ENCODE peak calls at places on chromosomes 13 and 19, in four cellular contexts. One of them, this sample, is unnamed.

GRCh38 chr13:79353698-79354097 is 52.4 kb downstream of the RBM26 start:
- DNase-seq in endothelial cell of umbilical vein: peak
- DNase-seq in tibial nerve: no peak
- DNase-seq in heart left ventricle: no peak
- DNase-seq in this sample: no peak

GRCh38 chr19:7605490-7606222 is 10.0 kb downstream of the CAMSAP3 start:
- DNase-seq in heart left ventricle: no peak
- DNase-seq in endothelial cell of umbilical vein: peak
- DNase-seq in tibial nerve: no peak
- DNase-seq in this sample: no peak

GRCh38 chr19:32868206-32868950 is 1.2 kb downstream of the SLC7A9 start:
- DNase-seq in tibial nerve: no peak
- DNase-seq in heart left ventricle: no peak
- DNase-seq in endothelial cell of umbilical vein: no peak
- DNase-seq in this sample: no peak

GRCh38 chr19:8423821-8424223 is 10.7 kb downstream of the MARCHF2 start:
- DNase-seq in tibial nerve: peak
- DNase-seq in heart left ventricle: peak
- DNase-seq in endothelial cell of umbilical vein: peak
- DNase-seq in this sample: peak

GRCh38 chr19:50418186-50419021 is at the start of gene SPIB:
- DNase-seq in heart left ventricle: no peak
- DNase-seq in endothelial cell of umbilical vein: no peak
- DNase-seq in tibial nerve: no peak
- DNase-seq in this sample: no peak

GRCh38 chr13:75307370-75307984 is 174.5 kb downstream of the TBC1D4 start:
- DNase-seq in endothelial cell of umbilical vein: no peak
- DNase-seq in heart left ventricle: no peak
- DNase-seq in tibial nerve: no peak
- DNase-seq in this sample: no peak

GRCh38 chr13:45015300-45015699 is 26.0 kb downstream of the GPALPP1 start:
- DNase-seq in endothelial cell of umbilical vein: peak
- DNase-seq in heart left ventricle: no peak
- DNase-seq in tibial nerve: no peak
- DNase-seq in this sample: no peak

GRCh38 chr19:2693492-2693891 is 9.0 kb downstream of the GNG7 start:
- DNase-seq in tibial nerve: no peak
- DNase-seq in endothelial cell of umbilical vein: no peak
- DNase-seq in heart left ventricle: no peak
- DNase-seq in this sample: no peak

GRCh38 chr13:27851049-27851448 is 58.8 kb downstream of the GSX1 start:
- DNase-seq in heart left ventricle: no peak
- DNase-seq in tibial nerve: no peak
- DNase-seq in endothelial cell of umbilical vein: no peak
- DNase-seq in this sample: no peak

GRCh38 chr13:97165527-97166425 is 56.4 kb upstream of the MBNL2 start:
- DNase-seq in endothelial cell of umbilical vein: no peak
- DNase-seq in heart left ventricle: no peak
- DNase-seq in tibial nerve: no peak
- DNase-seq in this sample: no peak

GRCh38 chr13:47845981-47846380 is 155.1 kb downstream of the SUCLA2 start:
- DNase-seq in tibial nerve: no peak
- DNase-seq in endothelial cell of umbilical vein: no peak
- DNase-seq in heart left ventricle: no peak
- DNase-seq in this sample: no peak

GRCh38 chr19:31350033-31350692 is 927 bp upstream of the TSHZ3 start:
- DNase-seq in tibial nerve: no peak
- DNase-seq in endothelial cell of umbilical vein: no peak
- DNase-seq in heart left ventricle: peak
- DNase-seq in this sample: no peak

GRCh38 chr19:1255186-1256161 is 7.1 kb downstream of the MIDN start:
- DNase-seq in heart left ventricle: peak
- DNase-seq in endothelial cell of umbilical vein: no peak
- DNase-seq in tibial nerve: no peak
- DNase-seq in this sample: peak

GRCh38 chr19:46660601-46661019 is 372 bp downstream of the DACT3 start:
- DNase-seq in heart left ventricle: peak
- DNase-seq in tibial nerve: no peak
- DNase-seq in endothelial cell of umbilical vein: no peak
- DNase-seq in this sample: no peak

GRCh38 chr13:108272333-108272732 is 2.8 kb downstream of the TNFSF13B start:
- DNase-seq in endothelial cell of umbilical vein: peak
- DNase-seq in tibial nerve: no peak
- DNase-seq in heart left ventricle: no peak
- DNase-seq in this sample: no peak

GRCh38 chr13:51861728-51862300 is at the start of gene CCDC70:
- DNase-seq in endothelial cell of umbilical vein: peak
- DNase-seq in heart left ventricle: no peak
- DNase-seq in tibial nerve: no peak
- DNase-seq in this sample: no peak

GRCh38 chr13:113791226-113791625 is 32.2 kb downstream of the TMEM255B start:
- DNase-seq in heart left ventricle: no peak
- DNase-seq in endothelial cell of umbilical vein: no peak
- DNase-seq in tibial nerve: no peak
- DNase-seq in this sample: no peak

GRCh38 chr13:52922961-52923360 is 74.5 kb upstream of the PCDH8 start:
- DNase-seq in endothelial cell of umbilical vein: no peak
- DNase-seq in tibial nerve: no peak
- DNase-seq in heart left ventricle: no peak
- DNase-seq in this sample: no peak

GRCh38 chr13:52924241-52925148 is 76.1 kb upstream of the PCDH8 start:
- DNase-seq in endothelial cell of umbilical vein: no peak
- DNase-seq in heart left ventricle: peak
- DNase-seq in tibial nerve: no peak
- DNase-seq in this sample: no peak

GRCh38 chr13:52926971-52927370 is 78.5 kb upstream of the PCDH8 start:
- DNase-seq in endothelial cell of umbilical vein: no peak
- DNase-seq in tibial nerve: no peak
- DNase-seq in heart left ventricle: no peak
- DNase-seq in this sample: no peak

GRCh38 chr13:52925221-52925620 is 76.8 kb upstream of the PCDH8 start:
- DNase-seq in heart left ventricle: peak
- DNase-seq in tibial nerve: no peak
- DNase-seq in endothelial cell of umbilical vein: no peak
- DNase-seq in this sample: no peak

GRCh38 chr13:52925775-52926285 is 77.4 kb upstream of the PCDH8 start:
- DNase-seq in endothelial cell of umbilical vein: no peak
- DNase-seq in heart left ventricle: peak
- DNase-seq in tibial nerve: no peak
- DNase-seq in this sample: no peak
- H3K27ac ChIP-seq in endothelial cell of umbilical vein: no peak
- H3K27ac ChIP-seq in heart left ventricle: no peak
- H3K27ac ChIP-seq in tibial nerve: no peak
- H3K27ac ChIP-seq in this sample: no peak

GRCh38 chr19:35738887-35739229 is 3.4 kb downstream of the IGFLR1 start:
- DNase-seq in endothelial cell of umbilical vein: no peak
- DNase-seq in heart left ventricle: no peak
- DNase-seq in tibial nerve: no peak
- DNase-seq in this sample: no peak
- H3K27ac ChIP-seq in endothelial cell of umbilical vein: no peak
- H3K27ac ChIP-seq in heart left ventricle: no peak
- H3K27ac ChIP-seq in tibial nerve: no peak
- H3K27ac ChIP-seq in this sample: no peak

GRCh38 chr13:110589991-110590390 is 25.4 kb upstream of the NAXD start:
- DNase-seq in heart left ventricle: no peak
- DNase-seq in tibial nerve: no peak
- DNase-seq in endothelial cell of umbilical vein: no peak
- DNase-seq in this sample: no peak

GRCh38 chr13:110593430-110594130 is 21.8 kb upstream of the NAXD start:
- DNase-seq in tibial nerve: no peak
- DNase-seq in heart left ventricle: no peak
- DNase-seq in endothelial cell of umbilical vein: peak
- DNase-seq in this sample: no peak

GRCh38 chr13:110592670-110593069 is 22.7 kb upstream of the NAXD start:
- DNase-seq in tibial nerve: no peak
- DNase-seq in heart left ventricle: no peak
- DNase-seq in endothelial cell of umbilical vein: no peak
- DNase-seq in this sample: no peak

GRCh38 chr13:110590577-110590976 is 24.8 kb upstream of the NAXD start:
- DNase-seq in tibial nerve: no peak
- DNase-seq in heart left ventricle: no peak
- DNase-seq in endothelial cell of umbilical vein: no peak
- DNase-seq in this sample: no peak
- H3K27ac ChIP-seq in tibial nerve: no peak
- H3K27ac ChIP-seq in heart left ventricle: no peak
- H3K27ac ChIP-seq in endothelial cell of umbilical vein: no peak
- H3K27ac ChIP-seq in this sample: no peak

GRCh38 chr19:36685835-36686234 is 1.6 kb upstream of the ZNF567 start:
- DNase-seq in tibial nerve: no peak
- DNase-seq in endothelial cell of umbilical vein: no peak
- DNase-seq in heart left ventricle: no peak
- DNase-seq in this sample: no peak

GRCh38 chr19:36688058-36688457 is 646 bp downstream of the ZNF567 start:
- DNase-seq in heart left ventricle: no peak
- DNase-seq in endothelial cell of umbilical vein: no peak
- DNase-seq in tibial nerve: no peak
- DNase-seq in this sample: no peak

GRCh38 chr19:36687214-36688056 is at the start of gene ZNF567:
- DNase-seq in endothelial cell of umbilical vein: peak
- DNase-seq in tibial nerve: peak
- DNase-seq in heart left ventricle: peak
- DNase-seq in this sample: peak

DNA sequence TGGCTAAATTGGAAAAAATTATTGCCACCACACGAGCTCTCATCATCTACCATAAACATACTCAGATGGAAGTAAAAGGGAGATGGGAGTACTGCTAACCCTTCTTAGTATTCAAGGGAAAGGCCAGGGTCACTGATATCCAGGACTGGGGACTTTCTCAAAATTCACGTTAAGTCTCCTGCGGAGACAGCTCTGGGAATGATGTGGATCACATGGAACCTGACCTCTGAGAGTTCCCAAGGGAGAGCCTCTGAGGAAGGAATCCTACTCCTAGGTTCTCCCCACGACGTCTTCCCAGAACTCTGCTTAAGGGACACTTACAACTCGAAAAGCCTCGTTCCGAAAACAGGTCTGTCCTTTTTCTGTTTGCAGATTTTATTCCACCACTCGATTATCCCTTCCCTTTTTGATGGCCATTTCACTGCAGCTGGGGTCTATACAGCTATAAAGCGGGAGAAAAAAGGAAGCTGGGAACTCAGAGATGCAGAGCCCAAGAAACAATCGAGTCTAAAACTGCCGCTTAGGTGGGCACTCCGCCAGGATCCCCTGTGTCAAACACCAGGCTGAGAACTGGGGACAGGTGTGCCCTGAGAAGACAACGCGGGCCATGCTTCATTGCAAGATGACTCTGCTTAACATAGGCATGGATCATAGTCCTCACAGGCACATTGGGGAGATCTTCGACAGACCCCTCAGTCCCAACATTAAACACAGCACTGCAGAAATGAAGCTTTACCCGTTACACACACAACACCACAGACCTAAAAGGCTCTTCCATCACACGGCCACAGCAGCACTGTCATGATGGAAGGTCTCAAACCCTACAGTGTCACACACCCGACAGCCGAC is 823 bp upstream of the ZNF567 start:
- DNase-seq in endothelial cell of umbilical vein: no peak
- DNase-seq in heart left ventricle: no peak
- DNase-seq in tibial nerve: no peak
- DNase-seq in this sample: no peak
- H3K27ac ChIP-seq in endothelial cell of umbilical vein: no peak
- H3K27ac ChIP-seq in heart left ventricle: peak
- H3K27ac ChIP-seq in tibial nerve: peak
- H3K27ac ChIP-seq in this sample: peak

GRCh38 chr13:50693755-50694154 is 149.7 kb downstream of the DLEU7 start:
- DNase-seq in tibial nerve: no peak
- DNase-seq in heart left ventricle: peak
- DNase-seq in endothelial cell of umbilical vein: no peak
- DNase-seq in this sample: no peak
- H3K27ac ChIP-seq in tibial nerve: peak
- H3K27ac ChIP-seq in heart left ventricle: peak
- H3K27ac ChIP-seq in endothelial cell of umbilical vein: no peak
- H3K27ac ChIP-seq in this sample: no peak

GRCh38 chr13:107121793-107122192 is 553.9 kb upstream of the ARGLU1 start:
- DNase-seq in heart left ventricle: no peak
- DNase-seq in endothelial cell of umbilical vein: no peak
- DNase-seq in tibial nerve: no peak
- DNase-seq in this sample: no peak
- H3K27ac ChIP-seq in heart left ventricle: no peak
- H3K27ac ChIP-seq in endothelial cell of umbilical vein: no peak
- H3K27ac ChIP-seq in tibial nerve: no peak
- H3K27ac ChIP-seq in this sample: no peak

GRCh38 chr19:42497492-42498226 is 30.6 kb downstream of the CEACAM1 start:
- DNase-seq in endothelial cell of umbilical vein: no peak
- DNase-seq in heart left ventricle: no peak
- DNase-seq in tibial nerve: no peak
- DNase-seq in this sample: no peak

GRCh38 chr19:42496551-42497133 is 31.6 kb downstream of the CEACAM1 start:
- DNase-seq in endothelial cell of umbilical vein: no peak
- DNase-seq in tibial nerve: no peak
- DNase-seq in heart left ventricle: no peak
- DNase-seq in this sample: no peak

GRCh38 chr19:42495663-42496062 is 32.6 kb downstream of the CEACAM1 start:
- DNase-seq in endothelial cell of umbilical vein: no peak
- DNase-seq in heart left ventricle: no peak
- DNase-seq in tibial nerve: no peak
- DNase-seq in this sample: no peak

GRCh38 chr19:42501733-42502132 is 26.5 kb downstream of the CEACAM1 start:
- DNase-seq in heart left ventricle: no peak
- DNase-seq in endothelial cell of umbilical vein: no peak
- DNase-seq in tibial nerve: no peak
- DNase-seq in this sample: no peak

GRCh38 chr19:42498387-42498786 is 29.9 kb downstream of the CEACAM1 start:
- DNase-seq in endothelial cell of umbilical vein: no peak
- DNase-seq in tibial nerve: no peak
- DNase-seq in heart left ventricle: no peak
- DNase-seq in this sample: no peak
- H3K27ac ChIP-seq in endothelial cell of umbilical vein: no peak
- H3K27ac ChIP-seq in tibial nerve: peak
- H3K27ac ChIP-seq in heart left ventricle: no peak
- H3K27ac ChIP-seq in this sample: peak